ENCODE peak calls at places on chromosomes 3 and 15, in six cellular contexts. F is heart right ventricle, X is ovary, G is K562, V is cardiac muscle cell, L is dorsolateral prefrontal cortex. C is an unnamed sample.

GRCh38 chr3:139327861-139328260 is 16.0 kb upstream of the MRPS22 start:
- DNase-seq in F (no peak), X (no peak), G (no peak), V (no peak), L (no peak), C (no peak)

GRCh38 chr3:36707623-36708409 is 56.5 kb downstream of the DCLK3 start:
- DNase-seq in F (no peak), X (no peak), G (peak; percentile 64), V (peak; percentile 7), L (no peak), C (no peak)

GRCh38 chr3:180267202-180267843 is 230.6 kb upstream of the PEX5L start:
- DNase-seq in F (no peak), X (no peak), G (no peak), V (no peak), L (no peak), C (no peak)

GRCh38 chr15:64856429-64857145 is 14.9 kb downstream of the PLEKHO2 start:
- DNase-seq in F (peak; percentile 63), X (peak; percentile 62), G (no peak), V (peak; percentile 76), L (peak; percentile 91), C (no peak)

GRCh38 chr15:78016860-78017259 is 60.7 kb downstream of the TBC1D2B start:
- DNase-seq in F (no peak), X (no peak), G (no peak), V (no peak), L (no peak), C (no peak)

GRCh38 chr3:39794880-39795279 is 14.5 kb upstream of the MYRIP start:
- DNase-seq in F (no peak), X (no peak), G (no peak), V (no peak), L (no peak), C (no peak)

GRCh38 chr3:159583662-159584061 is 405.0 kb upstream of the IL12A start:
- DNase-seq in F (no peak), X (no peak), G (no peak), V (no peak), L (no peak), C (no peak)

GRCh38 chr15:81394609-81395008 is 20.6 kb upstream of the TMC3 start:
- DNase-seq in F (no peak), X (no peak), G (no peak), V (no peak), L (no peak), C (no peak)

GRCh38 chr3:23594066-23594465 is 211.7 kb upstream of the UBE2E1 start:
- DNase-seq in F (no peak), X (no peak), G (no peak), V (peak; percentile 17), L (no peak), C (no peak)

GRCh38 chr15:89506026-89506686 is 9.8 kb upstream of the RHCG start:
- DNase-seq in F (no peak), X (no peak), G (no peak), V (no peak), L (no peak), C (no peak)

GRCh38 chr15:38828031-38828532 is 263.5 kb upstream of the RASGRP1 start:
- DNase-seq in F (no peak), X (no peak), G (no peak), V (peak; percentile 83), L (no peak), C (no peak)

GRCh38 chr15:83855956-83856355 is 202.0 kb downstream of the ADAMTSL3 start:
- DNase-seq in F (no peak), X (no peak), G (no peak), V (no peak), L (no peak), C (no peak)

GRCh38 chr3:154464440-154465148 is 34.6 kb upstream of the GPR149 start:
- DNase-seq in F (no peak), X (no peak), G (no peak), V (no peak), L (no peak), C (no peak)

GRCh38 chr3:155303540-155303939 is 10.1 kb upstream of the STRIT1 start:
- DNase-seq in F (no peak), X (no peak), G (no peak), V (no peak), L (no peak), C (no peak)

GRCh38 chr15:45132844-45133560 is 3.2 kb downstream of the DUOX1 start:
- DNase-seq in F (no peak), X (no peak), G (no peak), V (no peak), L (no peak), C (no peak)
- TF ChIP-seq CTCF in F (no peak), X (no peak), G (no peak), V (no peak), L (no peak), C (no peak)

GRCh38 chr3:30461311-30461710 is 145.1 kb upstream of the TGFBR2 start:
- DNase-seq in F (no peak), X (no peak), G (no peak), V (no peak), L (no peak), C (no peak)

GRCh38 chr3:30465454-30465853 is 140.9 kb upstream of the TGFBR2 start:
- DNase-seq in F (no peak), X (no peak), G (no peak), V (no peak), L (no peak), C (peak; percentile 62)

GRCh38 chr3:30458781-30459180 is 147.6 kb upstream of the TGFBR2 start:
- DNase-seq in F (no peak), X (no peak), G (no peak), V (no peak), L (no peak), C (no peak)

GRCh38 chr3:30464381-30464780 is 142.0 kb upstream of the TGFBR2 start:
- DNase-seq in F (no peak), X (no peak), G (no peak), V (no peak), L (no peak), C (no peak)

GRCh38 chr3:30462725-30463124 is 143.7 kb upstream of the TGFBR2 start:
- DNase-seq in F (no peak), X (no peak), G (no peak), V (no peak), L (no peak), C (no peak)
- H3K4me3 ChIP-seq in F (no peak overlapping the region), X (no peak overlapping the region), G (no peak overlapping the region), V (no peak overlapping the region), L (no peak overlapping the region), C (no peak overlapping the region)

DNA sequence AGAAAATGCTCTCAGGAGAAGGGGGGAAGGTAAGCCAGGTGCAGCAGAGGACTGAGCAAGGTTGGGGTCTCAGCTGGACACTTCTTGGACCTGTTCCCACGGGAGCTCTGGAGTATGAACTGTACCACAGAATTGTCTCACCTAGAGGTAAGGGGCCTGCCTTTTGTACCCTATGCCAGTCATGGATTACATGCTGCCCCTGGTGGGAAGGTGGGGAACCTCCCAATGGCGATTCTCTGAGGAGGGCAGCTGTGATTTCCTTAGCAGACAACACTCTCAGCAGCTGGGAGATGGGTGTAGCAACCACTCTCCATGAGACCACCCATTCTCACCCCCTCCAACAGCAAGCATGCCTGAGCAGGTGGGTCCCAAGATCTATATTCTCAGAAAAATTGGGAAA is 329.4 kb upstream of the CTNNB1 start:
- DNase-seq in F (no peak), X (no peak), G (no peak), V (no peak), L (no peak), C (no peak)
- TF ChIP-seq CTCF in F (no peak), X (no peak), G (peak; percentile 25), V (no peak), L (no peak), C (no peak)

GRCh38 chr3:4350789-4351163 is 47.6 kb downstream of the SETMAR start:
- DNase-seq in F (no peak), X (no peak), G (peak; percentile 69), V (peak; percentile 91), L (no peak), C (no peak)
- H3K4me3 ChIP-seq in F (peak overlapping the region; percentile 47), X (peak overlapping the region; percentile 32), G (peak overlapping the region; percentile 4), V (no peak overlapping the region), L (no peak overlapping the region), C (peak overlapping the region; percentile 28)

GRCh38 chr3:52839268-52839575 is 4.4 kb upstream of the MUSTN1 start:
- DNase-seq in F (no peak), X (no peak), G (no peak), V (no peak), L (no peak), C (peak; percentile 51)
- TF ChIP-seq CTCF in F (no peak), X (no peak), G (no peak), V (no peak), L (no peak), C (no peak)

GRCh38 chr15:67068724-67069400 is 3.5 kb downstream of the SMAD3 start:
- DNase-seq in F (no peak), X (no peak), G (no peak), V (peak; percentile 58), L (no peak), C (no peak)
- H3K4me3 ChIP-seq in F (peak overlapping the region; percentile 83), X (peak overlapping the region; percentile 76), G (peak overlapping the region; percentile 79), V (peak overlapping the region; percentile 66), L (no peak overlapping the region), C (no peak overlapping the region)

GRCh38 chr15:27019687-27020086 is 48.7 kb downstream of the GABRG3 start:
- DNase-seq in F (no peak), X (no peak), G (no peak), V (no peak), L (no peak), C (no peak)

GRCh38 chr15:27017168-27017809 is 46.3 kb downstream of the GABRG3 start:
- DNase-seq in F (no peak), X (no peak), G (peak; percentile 72), V (peak; percentile 69), L (no peak), C (no peak)
- TF ChIP-seq CTCF in F (peak; percentile 29), X (no peak), G (peak; percentile 93), V (peak; percentile 86), L (peak; percentile 63), C (peak; percentile 87)

DNA sequence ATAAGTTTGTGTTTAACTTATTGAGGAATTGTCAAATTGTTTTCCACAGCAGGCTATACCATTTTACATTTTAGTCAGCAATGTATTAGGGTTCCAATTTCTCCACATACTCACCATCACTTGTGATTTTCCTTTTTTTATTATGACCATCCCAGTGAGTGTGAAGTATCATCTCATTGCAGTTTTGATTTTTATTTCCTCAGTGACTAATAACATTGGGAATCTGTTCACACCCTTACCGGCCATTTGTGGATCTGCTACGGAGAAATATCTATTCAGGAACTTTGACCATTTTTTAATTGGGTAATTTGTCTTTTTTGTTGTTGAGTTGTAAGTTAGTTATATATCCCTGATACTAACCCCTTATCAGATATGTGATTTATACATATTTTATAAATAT is 54.8 kb upstream of the LMCD1 start:
- DNase-seq in F (no peak), X (no peak), G (no peak), V (no peak), L (no peak), C (no peak)
- H3K4me3 ChIP-seq in F (no peak overlapping the region), X (no peak overlapping the region), G (no peak overlapping the region), V (no peak overlapping the region), L (no peak overlapping the region), C (no peak overlapping the region)

GRCh38 chr3:53196575-53197407 is 35.8 kb downstream of the PRKCD start:
- DNase-seq in F (no peak), X (no peak), G (no peak), V (peak; percentile 79), L (no peak), C (no peak)
- TF ChIP-seq CTCF in F (no peak), X (no peak), G (peak; percentile 29), V (peak; percentile 19), L (no peak), C (no peak)